ENCODE peak calls at places on chromosomes 7 and 10, in ten cellular contexts. P is stimulated activated CD8-positive, alpha-beta memory T cell treated with anti-CD3 and anti-CD28 coated beads, Interleukin-15, amount 100 ng/mL, for 24 hours; V is cortex of kidney; M is A172; F is IMR-90; A is LHCN-M2; L is tibial artery; S is bronchial epithelial cell; Q is cardiac muscle cell; D is NCI-H1417 treated with DMSO at 0.1 percent for 48 hours. X is an unnamed sample.

GRCh38 chr7:152602962-152603361 is 73.0 kb downstream of the XRCC2 start:
- DNase-seq in P (no peak), V (no peak), M (peak), F (peak), A (peak), L (no peak), S (no peak), Q (no peak), D (no peak), X (no peak)

GRCh38 chr7:128398016-128398840 is 11.6 kb downstream of the IMPDH1 start:
- DNase-seq in P (no peak), V (no peak), M (peak), F (peak), A (peak), L (peak), S (peak), Q (peak), D (no peak), X (no peak)

GRCh38 chr7:151075662-151075971 is 5.0 kb downstream of the FASTK start:
- DNase-seq in P (no peak), V (no peak), M (no peak), F (no peak), A (no peak), L (no peak), S (no peak), Q (no peak), D (no peak), X (no peak)

GRCh38 chr10:78605800-78606350 is 462.9 kb upstream of the ZMIZ1 start:
- DNase-seq in P (no peak), V (no peak), M (peak), F (no peak), A (peak), L (no peak), S (peak), Q (no peak), D (no peak), X (peak)

GRCh38 chr7:96402913-96403312 is 81.0 kb upstream of the SLC25A13 start:
- DNase-seq in P (no peak), V (no peak), M (no peak), F (no peak), A (no peak), L (no peak), S (no peak), Q (no peak), D (no peak), X (no peak)

GRCh38 chr10:100364735-100365391 is 17.8 kb downstream of the SCD start:
- DNase-seq in P (no peak), V (no peak), M (peak), F (peak), A (peak), L (peak), S (peak), Q (peak), D (no peak), X (peak)

GRCh38 chr7:65971021-65971420 is 11.0 kb downstream of the GUSB start:
- DNase-seq in P (no peak), V (no peak), M (no peak), F (no peak), A (no peak), L (no peak), S (no peak), Q (no peak), D (no peak), X (no peak)

GRCh38 chr10:128483216-128483615 is 357.0 kb upstream of the MKI67 start:
- DNase-seq in P (no peak), V (no peak), M (no peak), F (no peak), A (no peak), L (no peak), S (no peak), Q (no peak), D (no peak), X (no peak)

GRCh38 chr10:85612378-85612775 is 754.2 kb downstream of the GRID1 start:
- DNase-seq in P (no peak), V (no peak), M (peak), F (no peak), A (no peak), L (no peak), S (no peak), Q (no peak), D (no peak), X (no peak)

GRCh38 chr10:79273603-79274002 is 73.7 kb upstream of the PPIF start:
- DNase-seq in P (no peak), V (no peak), M (no peak), F (no peak), A (no peak), L (no peak), S (no peak), Q (no peak), D (no peak), X (no peak)

GRCh38 chr10:88879754-88880286 is at the start of gene STAMBPL1:
- DNase-seq in P (peak), V (no peak), M (peak), F (no peak), A (peak), L (no peak), S (no peak), Q (no peak), D (no peak), X (peak)

GRCh38 chr7:133568544-133568943 is 315.7 kb downstream of the EXOC4 start:
- DNase-seq in P (no peak), V (no peak), M (no peak), F (peak), A (no peak), L (no peak), S (peak), Q (no peak), D (no peak), X (no peak)

GRCh38 chr7:41834805-41835694 is 132.2 kb upstream of the INHBA start:
- DNase-seq in P (no peak), V (no peak), M (no peak), F (peak), A (peak), L (peak), S (no peak), Q (peak), D (no peak), X (no peak)

GRCh38 chr7:37732253-37732652 is 48.7 kb downstream of the GPR141 start:
- DNase-seq in P (no peak), V (no peak), M (peak), F (no peak), A (no peak), L (peak), S (peak), Q (peak), D (no peak), X (no peak)

GRCh38 chr7:49001610-49002033 is 77.3 kb downstream of the CDC14C start:
- DNase-seq in P (no peak), V (no peak), M (peak), F (no peak), A (peak), L (no peak), S (peak), Q (peak), D (no peak), X (peak)